ENCODE peak calls at places on chromosome 18, in seven cellular contexts. P is SK-N-SH, D is HepG2, G is HCT116, H is H1, T is GM12878, Y is K562. O is an unnamed sample.

GRCh38 chr18:58087928-58088722 is 44.1 kb downstream of the NEDD4L start:
- DNase-seq in P (no peak), D (no peak), G (no peak), H (no peak), T (no peak), Y (peak; percentile 10), O (no peak)

GRCh38 chr18:33116376-33116775 is 324.1 kb downstream of the CCDC178 start:
- DNase-seq in P (no peak), D (no peak), G (no peak), H (no peak), T (no peak), Y (no peak), O (peak; percentile 76)

GRCh38 chr18:47263197-47263827 is 11.9 kb upstream of the SKOR2 start:
- DNase-seq in P (peak; percentile 77), D (no peak), G (no peak), H (peak; percentile 86), T (no peak), Y (peak; percentile 8), O (no peak)

GRCh38 chr18:57898506-57899124 is 95.5 kb upstream of the ATP8B1 start:
- DNase-seq in P (no peak), D (no peak), G (no peak), H (no peak), T (no peak), Y (no peak), O (no peak)

GRCh38 chr18:34976534-34976898 is 64.7 kb upstream of the MAPRE2 start:
- DNase-seq in P (no peak), D (no peak), G (no peak), H (no peak), T (no peak), Y (no peak), O (no peak)

GRCh38 chr18:35060092-35060491 is 18.9 kb downstream of the MAPRE2 start:
- DNase-seq in P (no peak), D (no peak), G (no peak), H (no peak), T (no peak), Y (no peak), O (no peak)

GRCh38 chr18:11021477-11021876 is 127.9 kb downstream of the PIEZO2 start:
- DNase-seq in P (no peak), D (no peak), G (no peak), H (no peak), T (no peak), Y (no peak), O (no peak)

GRCh38 chr18:73835656-73836055 is 312.0 kb downstream of the FBXO15 start:
- DNase-seq in P (no peak), D (no peak), G (no peak), H (no peak), T (no peak), Y (no peak), O (no peak)

GRCh38 chr18:2971741-2972552 is 41.0 kb downstream of the LPIN2 start:
- DNase-seq in P (no peak), D (no peak), G (no peak), H (no peak), T (peak; percentile 90), Y (no peak), O (no peak)

GRCh38 chr18:34977787-34978532 is 63.3 kb upstream of the MAPRE2 start:
- DNase-seq in P (peak; percentile 39), D (no peak), G (no peak), H (peak; percentile 77), T (no peak), Y (peak; percentile 18), O (no peak)

GRCh38 chr18:2857491-2858063 is 10.8 kb downstream of the EMILIN2 start:
- DNase-seq in P (no peak), D (no peak), G (no peak), H (no peak), T (no peak), Y (no peak), O (no peak)

GRCh38 chr18:12783524-12783923 is 80.7 kb downstream of the PSMG2 start:
- DNase-seq in P (no peak), D (peak; percentile 39), G (no peak), H (no peak), T (no peak), Y (no peak), O (no peak)

GRCh38 chr18:66077066-66077465 is 326.3 kb downstream of the CDH7 start:
- DNase-seq in P (no peak), D (no peak), G (no peak), H (no peak), T (no peak), Y (no peak), O (no peak)

GRCh38 chr18:55589625-55590291 is 1.8 kb upstream of the TCF4 start:
- DNase-seq in P (peak; percentile 93), D (no peak), G (no peak), H (peak; percentile 98), T (peak; percentile 2), Y (peak; percentile 86), O (no peak)

GRCh38 chr18:46706968-46707367 is 49.9 kb downstream of the ST8SIA5 start:
- DNase-seq in P (no peak), D (peak; percentile 3), G (no peak), H (no peak), T (no peak), Y (no peak), O (peak; percentile 5)

GRCh38 chr18:48544661-48545415 is 6.0 kb downstream of the CTIF start:
- DNase-seq in P (no peak), D (no peak), G (no peak), H (no peak), T (no peak), Y (no peak), O (no peak)

GRCh38 chr18:21264651-21265050 is 22.6 kb downstream of the GREB1L start:
- DNase-seq in P (no peak), D (peak; percentile 89), G (no peak), H (no peak), T (no peak), Y (no peak), O (peak; percentile 57)

GRCh38 chr18:63004466-63005089 is 289.2 kb downstream of the PHLPP1 start:
- DNase-seq in P (no peak), D (no peak), G (no peak), H (no peak), T (no peak), Y (no peak), O (no peak)

GRCh38 chr18:25222648-25223047 is 129.3 kb downstream of the ZNF521 start:
- DNase-seq in P (no peak), D (no peak), G (no peak), H (no peak), T (no peak), Y (no peak), O (no peak)

GRCh38 chr18:58096658-58097057 is 52.6 kb downstream of the NEDD4L start:
- DNase-seq in P (no peak), D (no peak), G (no peak), H (no peak), T (no peak), Y (no peak), O (no peak)

GRCh38 chr18:46278481-46279465 is 174.6 kb downstream of the HAUS1 start:
- DNase-seq in P (no peak), D (no peak), G (no peak), H (no peak), T (no peak), Y (no peak), O (no peak)

GRCh38 chr18:49863769-49864615 is 50.7 kb upstream of the ACAA2 start:
- DNase-seq in P (no peak), D (no peak), G (no peak), H (no peak), T (no peak), Y (peak; percentile 55), O (no peak)

GRCh38 chr18:49859006-49859359 is 45.6 kb upstream of the ACAA2 start:
- DNase-seq in P (no peak), D (no peak), G (no peak), H (no peak), T (no peak), Y (no peak), O (no peak)

GRCh38 chr18:49859725-49860124 is 46.4 kb upstream of the ACAA2 start:
- DNase-seq in P (no peak), D (no peak), G (no peak), H (no peak), T (no peak), Y (no peak), O (no peak)

GRCh38 chr18:49862656-49863385 is 49.5 kb upstream of the ACAA2 start:
- DNase-seq in P (no peak), D (no peak), G (no peak), H (no peak), T (no peak), Y (no peak), O (no peak)

DNA sequence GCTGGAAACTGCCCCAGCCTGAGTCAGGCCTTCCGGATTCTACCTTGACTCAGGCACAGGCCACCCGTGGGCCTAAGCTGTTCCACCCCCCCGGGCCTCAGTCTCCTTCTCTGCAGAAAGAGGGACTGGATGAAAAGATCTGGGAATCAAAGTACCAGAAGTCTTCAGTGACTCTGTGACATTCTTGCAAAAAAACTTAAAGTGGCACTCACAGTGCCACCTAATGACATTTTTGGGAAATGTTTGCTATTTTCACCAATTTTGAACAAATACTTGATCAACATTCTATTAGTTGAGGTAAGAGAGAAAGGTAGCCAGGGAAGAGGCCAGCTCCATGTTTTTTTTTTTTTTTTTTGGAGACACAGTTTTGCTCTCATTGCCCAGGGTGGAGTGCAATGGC is 48.3 kb upstream of the ACAA2 start:
- DNase-seq in P (no peak), D (no peak), G (no peak), H (no peak), T (no peak), Y (no peak), O (no peak)
- TF ChIP-seq JUND in P (no peak), D (no peak), G (no peak), H (no peak), T (no peak), Y (no peak), O (no peak)

GRCh38 chr18:9802774-9803697 is 82.7 kb upstream of the TXNDC2 start:
- DNase-seq in P (no peak), D (peak; percentile 68), G (no peak), H (no peak), T (no peak), Y (peak; percentile 90), O (no peak)
- TF ChIP-seq JUND in P (no peak), D (no peak), G (no peak), H (no peak), T (no peak), Y (peak; percentile 90), O (no peak)

DNA sequence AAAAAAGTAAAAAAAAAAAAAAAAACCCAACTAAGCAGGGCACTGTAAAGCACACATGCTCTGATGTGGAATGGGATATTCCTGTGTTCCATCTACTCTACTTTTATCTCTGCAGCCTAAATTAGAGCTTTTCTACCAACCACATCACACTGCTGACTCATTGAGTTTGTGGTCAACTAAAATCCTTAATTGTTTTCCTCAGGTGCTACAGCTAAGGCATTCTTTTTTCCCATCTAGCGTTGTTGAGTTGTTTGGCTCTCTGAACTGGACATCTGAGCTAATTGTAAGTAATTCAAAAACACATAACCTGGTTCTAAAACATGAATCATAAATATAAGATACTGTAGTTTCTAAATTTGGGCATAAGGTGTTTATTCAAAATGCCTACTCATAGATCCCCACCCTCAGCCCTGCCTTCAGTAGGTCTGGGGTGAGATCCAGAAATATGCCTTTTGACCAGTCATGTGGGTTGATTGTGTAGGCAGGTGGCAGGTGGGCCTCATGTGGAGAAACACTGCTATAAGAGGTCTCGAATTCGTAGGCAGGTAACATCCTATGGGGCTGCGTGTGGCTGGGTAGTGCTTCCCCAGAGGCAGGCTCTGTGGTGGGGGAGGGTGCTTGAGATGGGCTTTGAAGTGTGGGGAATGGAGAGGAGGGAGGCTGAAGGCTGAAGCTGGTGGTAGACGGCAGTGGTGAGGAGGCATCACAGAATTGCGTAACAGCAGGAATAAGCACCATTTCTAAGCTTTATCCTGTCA is 27.2 kb downstream of the ANKRD29 start:
- DNase-seq in P (no peak), D (no peak), G (peak; percentile 77), H (no peak), T (no peak), Y (no peak), O (no peak)
- TF ChIP-seq JUND in P (no peak), D (no peak), G (peak; percentile 65), H (no peak), T (no peak), Y (no peak), O (no peak)

GRCh38 chr18:37481491-37481890 is 84.1 kb downstream of the CELF4 start:
- DNase-seq in P (no peak), D (no peak), G (no peak), H (no peak), T (no peak), Y (no peak), O (no peak)
- TF ChIP-seq JUND in P (no peak), D (no peak), G (no peak), H (no peak), T (no peak), Y (no peak), O (no peak)

O was measured in T47D.